ENCODE peak calls at places on chromosomes 2 and 18, in eight cellular contexts. O is SJSA1, N is fibroblast of the aortic adventitia, B is astrocyte of the cerebellum, X is AML-193, K is H4, V is erythroblast, Y is heart right ventricle. F is an unnamed sample.

GRCh38 chr2:95047629-95048510 is 22.4 kb downstream of the MAL start:
- DNase-seq in X (no peak), N (no peak), Y (no peak), K (no peak), B (no peak), O (no peak), V (no peak), F (no peak)

GRCh38 chr2:164438490-164439205 is 182.6 kb downstream of the GRB14 start:
- DNase-seq in V (no peak), N (no peak), X (no peak), O (no peak), B (no peak), Y (no peak), K (no peak), F (no peak)

GRCh38 chr2:223053431-223054192 is 1.6 kb downstream of the KCNE4 start:
- DNase-seq in X (no peak), O (no peak), N (peak), V (no peak), B (no peak), Y (no peak), K (no peak), F (no peak)

GRCh38 chr2:55786286-55786685 is 92.6 kb upstream of the PNPT1 start:
- DNase-seq in V (no peak), Y (no peak), X (no peak), K (no peak), N (no peak), O (no peak), B (no peak), F (no peak)

GRCh38 chr18:76452357-76452756 is 42.7 kb downstream of the ZNF516 start:
- DNase-seq in O (no peak), N (no peak), X (no peak), Y (no peak), K (peak), B (no peak), V (peak), F (no peak)

GRCh38 chr2:4553219-4553618 is 849.8 kb downstream of the DCDC2C start:
- DNase-seq in V (no peak), X (no peak), N (no peak), Y (no peak), O (no peak), B (no peak), K (no peak), F (peak)

GRCh38 chr2:145356046-145356445 is 836.1 kb upstream of the ZEB2 start:
- DNase-seq in X (no peak), O (no peak), K (no peak), B (no peak), N (peak), V (no peak), Y (no peak), F (no peak)

GRCh38 chr2:60549250-60550150 is 4.0 kb downstream of the BCL11A start:
- DNase-seq in N (no peak), V (peak), O (no peak), Y (no peak), B (no peak), K (no peak), X (no peak), F (no peak)

GRCh38 chr18:23191952-23192662 is 56.8 kb downstream of the CABLES1 start:
- DNase-seq in N (peak), V (no peak), B (peak), O (no peak), K (peak), X (no peak), Y (peak), F (peak)

GRCh38 chr2:160695402-160696060 is 201.9 kb upstream of the RBMS1 start:
- DNase-seq in O (no peak), Y (no peak), B (no peak), X (no peak), V (no peak), N (peak), K (no peak), F (no peak)

GRCh38 chr2:205763708-205764501 is 81.6 kb downstream of the NRP2 start:
- DNase-seq in V (peak), O (no peak), N (peak), K (no peak), X (no peak), B (peak), Y (peak), F (peak)

GRCh38 chr2:8511868-8512612 is 169.8 kb upstream of the ID2 start:
- DNase-seq in V (no peak), O (no peak), N (peak), K (peak), B (peak), Y (no peak), X (no peak), F (no peak)

GRCh38 chr2:157185828-157186227 is 71.7 kb upstream of the GALNT5 start:
- DNase-seq in B (no peak), K (no peak), V (no peak), X (no peak), N (peak), Y (no peak), O (no peak), F (no peak)

GRCh38 chr18:23547806-23548205 is 38.5 kb downstream of the NPC1 start:
- DNase-seq in B (no peak), N (no peak), V (no peak), Y (no peak), O (no peak), X (no peak), K (no peak), F (no peak)

F was measured in dorsolateral prefrontal cortex.